ENCODE peak calls at places on chromosomes 5 and 9, in six cellular contexts. K, M, F, G, O and H are unnamed samples.

GRCh38 chr9:130172858-130173461 is 756 bp downstream of the NCS1 start:
- DNase-seq in O (peak), K (no peak), F (no peak), G (peak), M (no peak), H (peak)

GRCh38 chr5:107365355-107366109 is 305.2 kb downstream of the EFNA5 start:
- DNase-seq in K (no peak), O (no peak), F (peak), G (no peak), M (no peak), H (no peak)

GRCh38 chr5:143041461-143041860 is 271.3 kb downstream of the ARHGAP26 start:
- DNase-seq in O (no peak), M (no peak), F (no peak), K (no peak), G (no peak), H (no peak)

GRCh38 chr5:154274828-154275185 is 84.3 kb downstream of the GALNT10 start:
- DNase-seq in M (no peak), G (no peak), K (no peak), O (no peak), F (no peak), H (no peak)

GRCh38 chr9:89281106-89281505 is 29.9 kb upstream of the CKS2 start:
- DNase-seq in F (no peak), G (no peak), K (no peak), O (no peak), M (no peak), H (no peak)

GRCh38 chr5:176542135-176542595 is 5.0 kb upstream of the RNF44 start:
- DNase-seq in F (no peak), G (peak), M (peak), O (peak), K (peak), H (peak)

GRCh38 chr9:7117676-7118561 is 360.1 kb downstream of the KDM4C start:
- DNase-seq in O (no peak), G (no peak), M (no peak), K (no peak), F (peak), H (no peak)

GRCh38 chr9:88258587-88258986 is 120.3 kb upstream of the SPATA31C2 start:
- DNase-seq in O (no peak), F (no peak), G (no peak), K (peak), M (peak), H (no peak)

GRCh38 chr5:179817071-179817840 is 3.4 kb upstream of the SQSTM1 start:
- DNase-seq in K (no peak), F (no peak), G (no peak), M (no peak), O (no peak), H (peak)

GRCh38 chr9:118209343-118209742 is 505.1 kb downstream of the TLR4 start:
- DNase-seq in O (no peak), M (no peak), K (no peak), F (no peak), G (no peak), H (no peak)

GRCh38 chr9:96618209-96619108 is 1.2 kb downstream of the CDC14B start:
- DNase-seq in G (peak), K (peak), O (no peak), F (peak), M (peak), H (peak)

GRCh38 chr9:113563856-113564514 is 100.5 kb downstream of the RGS3 start:
- DNase-seq in F (no peak), M (no peak), O (no peak), G (no peak), K (no peak), H (no peak)

GRCh38 chr5:96743065-96743768 is 64.5 kb downstream of the ERAP1 start:
- DNase-seq in O (no peak), F (peak), G (no peak), M (no peak), K (peak), H (no peak)

GRCh38 chr9:81395301-81396054 is 293.9 kb downstream of the TLE1 start:
- DNase-seq in O (no peak), F (no peak), K (no peak), M (no peak), G (no peak), H (no peak)

GRCh38 chr5:125372694-125373621 is 626.5 kb upstream of the ZNF608 start:
- DNase-seq in G (no peak), O (no peak), K (no peak), F (peak), M (no peak), H (no peak)